ENCODE peak calls at places on chromosome 2, in four cellular contexts. E, S, K and A are unnamed samples.

GRCh38 chr2:105641389-105641811 is 103.3 kb upstream of the NCK2 start:
- DNase-seq in E (no peak), S (peak), K (no peak), A (peak)

GRCh38 chr2:85095094-85095493 is 38.1 kb upstream of the TCF7L1 start:
- DNase-seq in E (no peak), S (no peak), K (no peak), A (no peak)

GRCh38 chr2:22520337-22521288 is 864.4 kb upstream of the KLHL29 start:
- DNase-seq in E (no peak), S (no peak), K (no peak), A (no peak)

GRCh38 chr2:96907405-96908041 is 37.6 kb upstream of the SEMA4C start:
- DNase-seq in E (no peak), S (peak), K (no peak), A (no peak)

GRCh38 chr2:42824454-42824807 is 32.0 kb upstream of the HAAO start:
- DNase-seq in E (no peak), S (peak), K (no peak), A (no peak)

GRCh38 chr2:221380049-221380448 is 192.1 kb downstream of the EPHA4 start:
- DNase-seq in E (no peak), S (no peak), K (no peak), A (no peak)

GRCh38 chr2:75340560-75340959 is 141.2 kb upstream of the TACR1 start:
- DNase-seq in E (no peak), S (no peak), K (no peak), A (no peak)

GRCh38 chr2:51293566-51294200 is 261.8 kb upstream of the NRXN1 start:
- DNase-seq in E (no peak), S (no peak), K (no peak), A (no peak)

GRCh38 chr2:26925100-26925791 is 45.2 kb upstream of the MAPRE3 start:
- DNase-seq in E (peak), S (no peak), K (no peak), A (no peak)
- TF ChIP-seq FOSL1 in E (no peak), S (no peak), K (no peak), A (no peak)

DNA sequence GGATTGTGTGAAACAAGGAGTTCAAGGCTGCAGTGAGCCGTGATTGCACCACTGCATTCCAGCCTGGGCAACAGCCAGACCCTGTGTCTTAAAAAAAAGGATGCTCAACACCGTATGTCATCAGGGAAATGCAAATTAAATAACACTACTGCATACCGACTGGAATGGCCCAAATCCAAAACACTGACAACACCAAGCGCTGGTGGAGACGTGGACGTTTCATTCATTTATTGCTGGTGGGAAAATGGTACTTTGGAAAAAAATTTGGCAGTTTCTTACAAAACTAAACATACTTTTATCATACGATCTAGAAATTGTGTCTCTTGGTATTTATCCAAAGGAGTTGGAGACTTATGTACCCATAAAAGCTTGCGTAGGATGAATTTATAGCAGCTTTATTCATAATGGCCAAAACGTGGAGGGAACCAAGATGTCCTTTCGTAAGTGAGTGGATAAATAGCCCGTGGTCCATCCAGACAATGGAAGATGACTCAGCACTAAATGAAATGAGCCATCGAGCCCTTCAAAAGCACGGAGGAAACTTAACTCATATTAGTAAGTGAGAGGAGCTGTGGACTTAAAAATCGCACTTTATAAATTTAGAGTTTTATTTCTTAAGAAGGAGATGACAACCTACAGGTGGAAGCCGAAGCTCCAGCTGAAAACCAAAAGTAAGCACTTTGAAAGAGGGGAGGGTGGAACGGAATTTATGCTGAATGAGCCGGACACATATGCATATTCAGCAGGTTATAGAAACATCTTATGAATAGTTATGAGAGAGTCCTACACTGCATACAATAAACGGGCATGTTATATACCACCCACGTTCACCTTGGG is 24.3 kb downstream of the NEU4 start:
- DNase-seq in E (no peak), S (no peak), K (no peak), A (no peak)
- TF ChIP-seq FOSL1 in E (no peak), S (no peak), K (no peak), A (no peak)

DNA sequence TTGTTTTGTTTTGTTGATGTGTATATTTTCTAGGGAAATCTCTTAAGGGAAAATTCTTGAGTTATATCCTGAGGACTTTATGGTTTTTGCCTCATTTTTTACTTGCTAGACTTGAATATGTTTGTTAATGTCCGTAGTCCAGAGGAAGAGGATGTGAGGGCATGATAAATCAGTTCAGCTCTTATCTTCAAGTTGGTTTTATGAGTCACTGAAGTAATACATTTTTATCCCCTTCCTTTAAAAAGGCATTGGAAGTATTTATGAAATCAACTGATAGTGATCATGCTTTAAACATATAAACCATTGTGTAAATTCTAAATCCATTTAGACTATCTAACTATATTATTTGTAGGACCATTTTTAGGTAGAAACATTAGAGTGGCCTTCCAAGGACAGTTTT is 43.9 kb upstream of the CYBRD1 start:
- DNase-seq in E (no peak), S (no peak), K (no peak), A (no peak)
- TF ChIP-seq FOSL1 in E (no peak), S (no peak), K (no peak), A (peak)

GRCh38 chr2:162716122-162716521 is 122.4 kb downstream of the KCNH7 start:
- DNase-seq in E (no peak), S (no peak), K (no peak), A (no peak)

GRCh38 chr2:162712598-162712997 is 126.0 kb downstream of the KCNH7 start:
- DNase-seq in E (no peak), S (no peak), K (no peak), A (no peak)

GRCh38 chr2:162711832-162712540 is 126.6 kb downstream of the KCNH7 start:
- DNase-seq in E (peak), S (no peak), K (no peak), A (no peak)

GRCh38 chr2:162706770-162707169 is 131.8 kb downstream of the KCNH7 start:
- DNase-seq in E (no peak), S (no peak), K (no peak), A (no peak)

GRCh38 chr2:162710282-162710891 is 128.2 kb downstream of the KCNH7 start:
- DNase-seq in E (peak), S (no peak), K (no peak), A (no peak)
- TF ChIP-seq FOSL1 in E (peak), S (no peak), K (no peak), A (no peak)

GRCh38 chr2:16035747-16036745 is 95.7 kb downstream of the MYCN start:
- DNase-seq in E (no peak), S (no peak), K (no peak), A (no peak)
- TF ChIP-seq FOSL1 in E (no peak), S (no peak), K (no peak), A (no peak)